ENCODE peak calls at places on chromosomes 12 and 14, in six cellular contexts. X is left cardiac atrium; V is activated naive CD8-positive, alpha-beta T cell treated with anti-CD3 and anti-CD28 coated beads, Interleukin-2, amount 10 ng/mL, durations not matched to agents 7 days and 5 days; D is WTC11; S is iris pigment epithelial cell; A is fibroblast of villous mesenchyme. C is an unnamed sample.
A peak's percentile ranks its signal among the peaks of the same experiment; 100 is the strongest.

GRCh38 chr12:100706029-100706428 is 88.5 kb upstream of the ANO4 start:
- DNase-seq in X (no peak), V (no peak), D (no peak), S (peak; percentile 81), A (peak; percentile 83), C (peak; percentile 52)

GRCh38 chr14:74621556-74621955 is 9.5 kb upstream of the LTBP2 start:
- DNase-seq in X (no peak), V (no peak), D (no peak), S (no peak), A (no peak), C (no peak)

GRCh38 chr14:93009471-93010117 is 86.6 kb downstream of the CHGA start:
- DNase-seq in X (peak; percentile 58), V (no peak), D (no peak), S (no peak), A (peak; percentile 33), C (no peak)

GRCh38 chr14:68547305-68548193 is 245.3 kb downstream of the ZFP36L1 start:
- DNase-seq in X (peak; percentile 75), V (no peak), D (no peak), S (peak; percentile 87), A (peak; percentile 98), C (peak; percentile 73)

GRCh38 chr14:97854918-97855317 is 1057.7 kb downstream of the VRK1 start:
- DNase-seq in X (no peak), V (no peak), D (peak; percentile 17), S (no peak), A (no peak), C (no peak)

GRCh38 chr12:106901276-106901675 is 54.4 kb upstream of the TMEM263 start:
- DNase-seq in X (no peak), V (no peak), D (no peak), S (peak; percentile 36), A (no peak), C (no peak)

GRCh38 chr12:2064078-2064507 is 11.3 kb downstream of the CACNA1C start:
- DNase-seq in X (no peak), V (peak; percentile 51), D (no peak), S (peak; percentile 91), A (peak; percentile 63), C (peak; percentile 84)

GRCh38 chr14:100342195-100342594 is 19.1 kb downstream of the SLC25A47 start:
- DNase-seq in X (no peak), V (peak; percentile 10), D (no peak), S (no peak), A (no peak), C (no peak)

GRCh38 chr12:52119398-52120254 is 40.1 kb downstream of the SMIM41 start:
- DNase-seq in X (no peak), V (peak; percentile 66), D (peak; percentile 86), S (peak; percentile 15), A (peak; percentile 23), C (peak; percentile 32)

GRCh38 chr12:114025935-114026334 is 59.8 kb upstream of the RBM19 start:
- DNase-seq in X (peak; percentile 35), V (no peak), D (no peak), S (no peak), A (no peak), C (no peak)

GRCh38 chr12:11730299-11731041 is 81.0 kb downstream of the ETV6 start:
- DNase-seq in X (no peak), V (no peak), D (no peak), S (no peak), A (no peak), C (no peak)

GRCh38 chr14:43155924-43156323 is 1351.2 kb downstream of the FSCB start:
- DNase-seq in X (no peak), V (no peak), D (no peak), S (no peak), A (no peak), C (no peak)

GRCh38 chr12:65720739-65721138 is 103.5 kb upstream of the HMGA2 start:
- DNase-seq in X (no peak), V (no peak), D (no peak), S (peak; percentile 20), A (peak; percentile 46), C (no peak)

GRCh38 chr12:43282106-43282505 is 269.9 kb downstream of the ADAMTS20 start:
- DNase-seq in X (no peak), V (no peak), D (no peak), S (peak; percentile 54), A (peak; percentile 40), C (peak; percentile 80)

GRCh38 chr12:91551927-91552326 is 369.3 kb upstream of the DCN start:
- DNase-seq in X (peak; percentile 23), V (no peak), D (no peak), S (no peak), A (no peak), C (no peak)

GRCh38 chr12:480831-481230 is 21.1 kb downstream of the B4GALNT3 start:
- DNase-seq in X (peak; percentile 70), V (no peak), D (no peak), S (no peak), A (no peak), C (no peak)

GRCh38 chr12:71214511-71215285 is 56.9 kb upstream of the TSPAN8 start:
- DNase-seq in X (no peak), V (no peak), D (no peak), S (peak; percentile 19), A (no peak), C (peak; percentile 59)

GRCh38 chr12:44159870-44160269 is 324.0 kb downstream of the TMEM117 start:
- DNase-seq in X (no peak), V (no peak), D (no peak), S (no peak), A (no peak), C (no peak)

GRCh38 chr12:49055978-49056754 is 4.4 kb downstream of the KMT2D start:
- DNase-seq in X (peak; percentile 68), V (no peak), D (peak; percentile 41), S (peak; percentile 91), A (peak; percentile 86), C (peak; percentile 91)

GRCh38 chr14:50082308-50082742 is 34.0 kb downstream of the VCPKMT start:
- DNase-seq in X (no peak), V (peak; percentile 52), D (no peak), S (no peak), A (no peak), C (no peak)

GRCh38 chr14:59175404-59175803 is 13.1 kb upstream of the DAAM1 start:
- DNase-seq in X (no peak), V (no peak), D (no peak), S (no peak), A (no peak), C (no peak)

GRCh38 chr14:94485944-94486841 is 10.2 kb upstream of the SERPINA9 start:
- DNase-seq in X (peak; percentile 53), V (peak; percentile 66), D (peak; percentile 83), S (peak; percentile 32), A (peak; percentile 19), C (peak; percentile 59)

GRCh38 chr12:80849367-80849766 is 88.4 kb downstream of the LIN7A start:
- DNase-seq in X (no peak), V (no peak), D (no peak), S (no peak), A (no peak), C (no peak)

GRCh38 chr14:44963775-44964380 is 1.9 kb downstream of the TOGARAM1 start:
- DNase-seq in X (no peak), V (no peak), D (no peak), S (peak; percentile 2), A (no peak), C (no peak)

GRCh38 chr14:30791522-30792351 is 82.6 kb upstream of the COCH start:
- DNase-seq in X (no peak), V (no peak), D (no peak), S (no peak), A (no peak), C (no peak)

GRCh38 chr12:113474635-113475436 is 3.2 kb upstream of the LHX5 start:
- DNase-seq in X (no peak), V (no peak), D (no peak), S (no peak), A (no peak), C (no peak)

GRCh38 chr12:4899361-4899760 is 10.3 kb upstream of the KCNA1 start:
- DNase-seq in X (no peak), V (no peak), D (no peak), S (no peak), A (no peak), C (no peak)

GRCh38 chr12:1576410-1577240 is 17.8 kb downstream of the FBXL14 start:
- DNase-seq in X (peak; percentile 59), V (no peak), D (no peak), S (peak; percentile 79), A (peak; percentile 99), C (peak; percentile 70)

C was measured in choroid plexus epithelial cell.